ENCODE peak calls at places on chromosomes 6 and 20, in six cellular contexts. H is activated CD4-positive, alpha-beta T cell treated with anti-CD3 and anti-CD28 coated beads, Interleukin-2, amount 50 U/mL, for 1 hour; D is H4; K is BJ; G is HFFc6; B is cardiac fibroblast. R is an unnamed sample.

GRCh38 chr6:103707596-103708325 is 1152.0 kb downstream of the HACE1 start:
- DNase-seq in G (no peak), K (no peak), D (no peak), B (no peak), H (no peak), R (no peak)

GRCh38 chr6:167093922-167094432 is 28.9 kb upstream of the CCR6 start:
- DNase-seq in K (no peak), H (peak), B (no peak), G (no peak), D (no peak), R (no peak)

GRCh38 chr6:138844203-138844602 is 48.3 kb downstream of the ECT2L start:
- DNase-seq in D (peak), H (no peak), K (peak), G (no peak), B (peak), R (no peak)

GRCh38 chr20:8756410-8756809 is 312.5 kb upstream of the PLCB4 start:
- DNase-seq in G (peak), B (peak), K (peak), H (no peak), D (peak), R (peak)

GRCh38 chr20:25269833-25270170 is 21.9 kb downstream of the PYGB start:
- DNase-seq in G (no peak), B (no peak), D (no peak), K (no peak), H (no peak), R (no peak)

GRCh38 chr20:37380864-37381579 is 35.1 kb downstream of the SRC start:
- DNase-seq in G (no peak), B (no peak), K (no peak), H (no peak), D (no peak), R (no peak)

GRCh38 chr6:33822575-33823395 is 19.0 kb upstream of the MLN start:
- DNase-seq in B (peak), K (no peak), G (no peak), D (peak), H (no peak), R (peak)

GRCh38 chr6:156310701-156311100 is 466.5 kb upstream of the ARID1B start:
- DNase-seq in H (no peak), D (no peak), K (no peak), B (no peak), G (no peak), R (no peak)

GRCh38 chr20:23349338-23350006 is 1.1 kb upstream of the NXT1 start:
- DNase-seq in G (no peak), K (no peak), D (no peak), B (no peak), H (no peak), R (peak)

GRCh38 chr6:40715501-40716403 is 128.6 kb upstream of the LRFN2 start:
- DNase-seq in D (no peak), H (no peak), B (no peak), K (no peak), G (no peak), R (no peak)

GRCh38 chr6:113903666-113904330 is 46.7 kb downstream of the MARCKS start:
- DNase-seq in K (peak), H (no peak), D (peak), G (no peak), B (peak), R (no peak)

GRCh38 chr6:33590531-33591198 is 10.6 kb upstream of the BAK1 start:
- DNase-seq in B (no peak), H (no peak), G (peak), D (no peak), K (no peak), R (no peak)

GRCh38 chr6:109010703-109011102 is 83.9 kb downstream of the SESN1 start:
- DNase-seq in G (no peak), D (no peak), H (no peak), B (no peak), K (no peak), R (no peak)

GRCh38 chr6:87066449-87067288 is 28.2 kb downstream of the CGA start:
- DNase-seq in G (peak), K (peak), B (peak), H (peak), D (peak), R (peak)

GRCh38 chr20:17661121-17661744 is 20.8 kb downstream of the RRBP1 start:
- DNase-seq in G (no peak), B (peak), H (no peak), K (no peak), D (no peak), R (no peak)

GRCh38 chr20:33663161-33664084 is 1.3 kb downstream of the C20orf144 start:
- DNase-seq in B (peak), G (peak), K (no peak), D (peak), H (peak), R (peak)

GRCh38 chr20:41697861-41698559 is 79.8 kb upstream of the CHD6 start:
- DNase-seq in G (peak), K (no peak), H (no peak), B (peak), D (peak), R (peak)

GRCh38 chr20:38120625-38120988 is 44.5 kb downstream of the TGM2 start:
- DNase-seq in H (no peak), G (no peak), D (no peak), K (no peak), B (no peak), R (no peak)

GRCh38 chr6:37607949-37608348 is 89.7 kb downstream of the MDGA1 start:
- DNase-seq in B (peak), D (peak), H (no peak), K (no peak), G (no peak), R (peak)

GRCh38 chr20:48463916-48464315 is 363.9 kb downstream of the PREX1 start:
- DNase-seq in H (no peak), K (no peak), B (peak), D (peak), G (peak), R (no peak)

GRCh38 chr6:168393126-168393870 is 47.7 kb upstream of the SMOC2 start:
- DNase-seq in D (no peak), K (no peak), H (no peak), B (no peak), G (no peak), R (no peak)

GRCh38 chr6:46410330-46410953 is 80.8 kb downstream of the RCAN2 start:
- DNase-seq in G (peak), H (peak), B (peak), K (no peak), D (peak), R (peak)

GRCh38 chr6:105791569-105792318 is 294.4 kb upstream of the PRDM1 start:
- DNase-seq in B (no peak), D (no peak), G (no peak), H (no peak), K (no peak), R (no peak)

GRCh38 chr6:80454197-80454596 is 347.7 kb downstream of the BCKDHB start:
- DNase-seq in K (peak), H (no peak), B (peak), D (peak), G (peak), R (no peak)

GRCh38 chr6:31663087-31663960 is 1.5 kb downstream of the GPANK1 start:
- DNase-seq in B (no peak), G (no peak), D (no peak), K (no peak), H (no peak), R (no peak)

GRCh38 chr20:49593441-49594142 is 25.7 kb upstream of the PTGIS start:
- DNase-seq in K (no peak), H (no peak), D (no peak), B (no peak), G (no peak), R (no peak)

GRCh38 chr6:152398993-152399392 is 238.2 kb downstream of the SYNE1 start:
- DNase-seq in K (no peak), D (no peak), H (no peak), G (no peak), B (no peak), R (no peak)

GRCh38 chr6:21173678-21174077 is 419.9 kb upstream of the SOX4 start:
- DNase-seq in K (no peak), H (no peak), D (no peak), B (no peak), G (no peak), R (no peak)

GRCh38 chr6:110180228-110181008 is at the start of gene CDC40:
- DNase-seq in H (peak), B (no peak), D (peak), K (no peak), G (no peak), R (no peak)

GRCh38 chr20:50138479-50139393 is 14.8 kb downstream of the PEDS1 start:
- DNase-seq in K (no peak), B (no peak), H (no peak), G (no peak), D (peak), R (peak)

GRCh38 chr6:156634971-156635371 is 142.2 kb upstream of the ARID1B start:
- DNase-seq in B (no peak), G (no peak), H (no peak), K (no peak), D (no peak), R (no peak)

GRCh38 chr6:114108119-114109002 is 137.4 kb upstream of the HDAC2 start:
- DNase-seq in B (peak), D (peak), G (peak), H (peak), K (peak), R (peak)

GRCh38 chr6:119620846-119621570 is 271.4 kb upstream of the MAN1A1 start:
- DNase-seq in K (peak), D (peak), B (peak), G (peak), H (no peak), R (no peak)

R was measured in COLO829.